ENCODE peak calls at places on chromosomes 4 and X, in four cellular contexts. S is choroid plexus epithelial cell, E is NCI-H1436, H is NCI-H2107. A is an unnamed sample.

GRCh38 chrX:132638313-132638712 is 149.5 kb upstream of the MBNL3 start:
- DNase-seq in S (no peak), E (no peak), H (no peak), A (no peak)

GRCh38 chr4:123096038-123096437 is 173.6 kb upstream of the NUDT6 start:
- DNase-seq in S (peak; percentile 60), E (no peak), H (no peak), A (peak; percentile 63)

GRCh38 chr4:189285377-189285776 is 655.3 kb upstream of the FRG1 start:
- DNase-seq in S (no peak), E (no peak), H (no peak), A (no peak)

GRCh38 chrX:19912-20571 is 261.1 kb upstream of the PLCXD1 start:
- DNase-seq in S (no peak), E (no peak), H (no peak), A (no peak)

GRCh38 chrX:39499996-39500395 is 597.8 kb downstream of the BCOR start:
- DNase-seq in S (peak; percentile 1), E (no peak), H (no peak), A (no peak)

GRCh38 chrX:3268804-3269203 is 77.6 kb downstream of the MXRA5 start:
- DNase-seq in S (no peak), E (no peak), H (no peak), A (no peak)

GRCh38 chr4:7970031-7970946 is 30.6 kb upstream of the AFAP1 start:
- DNase-seq in S (peak; percentile 82), E (no peak), H (no peak), A (no peak)

GRCh38 chr4:5942947-5943346 is 50.1 kb upstream of the CRMP1 start:
- DNase-seq in S (no peak), E (no peak), H (no peak), A (no peak)

GRCh38 chr4:119135721-119136121 is at the start of gene MYOZ2:
- DNase-seq in S (no peak), E (no peak), H (no peak), A (no peak)

GRCh38 chr4:163164591-163164990 is 2.1 kb downstream of the NAF1 start:
- DNase-seq in S (peak; percentile 5), E (no peak), H (no peak), A (peak; percentile 62)

GRCh38 chr4:174157106-174157607 is 126.3 kb downstream of the FBXO8 start:
- DNase-seq in S (peak; percentile 65), E (no peak), H (no peak), A (peak; percentile 92)

GRCh38 chr4:24655971-24656370 is 71.6 kb upstream of the DHX15 start:
- DNase-seq in S (no peak), E (no peak), H (no peak), A (no peak)

GRCh38 chr4:10611673-10612072 is 72.9 kb downstream of the CLNK start:
- DNase-seq in S (peak; percentile 88), E (no peak), H (no peak), A (no peak)

GRCh38 chrX:142359359-142359758 is 154.3 kb upstream of the MAGEC2 start:
- DNase-seq in S (no peak), E (no peak), H (no peak), A (no peak)

GRCh38 chr4:89511776-89512175 is 204.2 kb upstream of the GPRIN3 start:
- DNase-seq in S (no peak), E (no peak), H (no peak), A (no peak)

GRCh38 chr4:155954118-155954503 is 445 bp upstream of the CTSO start:
- DNase-seq in S (no peak), E (no peak), H (no peak), A (no peak)

GRCh38 chr4:57020467-57021101 is 41.9 kb downstream of the POLR2B start:
- DNase-seq in S (peak; percentile 78), E (no peak), H (no peak), A (no peak)

GRCh38 chrX:109684136-109684535 is 48.9 kb downstream of the ACSL4 start:
- DNase-seq in S (peak; percentile 37), E (no peak), H (no peak), A (no peak)